ENCODE peak calls at places on chromosome 6, in nine cellular contexts. A is tibial artery, V is MCF 10A, Z is prostate gland, O is AG04450, G is tibial nerve, H is right atrium auricular region, E is fibroblast of the aortic adventitia, S is sigmoid colon. N is an unnamed sample.

GRCh38 chr6:151317206-151317994 is 74.0 kb downstream of the ZBTB2 start:
- DNase-seq in A (no peak), V (peak), Z (no peak), O (no peak), G (no peak), H (no peak), E (peak), S (no peak), N (peak)

GRCh38 chr6:29975561-29975907 is 33.2 kb downstream of the HLA-A start:
- DNase-seq in A (no peak), V (no peak), Z (no peak), O (no peak), G (no peak), H (no peak), E (no peak), S (no peak), N (no peak)

GRCh38 chr6:89347825-89348224 is 4.7 kb downstream of the UBE2J1 start:
- DNase-seq in A (no peak), V (no peak), Z (no peak), O (no peak), G (no peak), H (no peak), E (no peak), S (no peak), N (peak)

GRCh38 chr6:133568970-133569889 is 319.7 kb upstream of the TCF21 start:
- DNase-seq in A (no peak), V (peak), Z (no peak), O (peak), G (no peak), H (peak), E (peak), S (peak), N (peak)

GRCh38 chr6:2764610-2765165 is 505 bp upstream of the WRNIP1 start:
- DNase-seq in A (peak), V (peak), Z (peak), O (no peak), G (no peak), H (no peak), E (peak), S (peak), N (peak)

GRCh38 chr6:16244869-16245451 is 6.6 kb downstream of the GMPR start:
- DNase-seq in A (no peak), V (no peak), Z (no peak), O (no peak), G (no peak), H (no peak), E (peak), S (no peak), N (peak)

GRCh38 chr6:109772961-109773431 is 81.9 kb downstream of the FIG4 start:
- DNase-seq in A (no peak), V (peak), Z (no peak), O (no peak), G (no peak), H (no peak), E (peak), S (no peak), N (peak)

GRCh38 chr6:157376706-157377230 is 4.2 kb upstream of the ZDHHC14 start:
- DNase-seq in A (no peak), V (no peak), Z (no peak), O (no peak), G (no peak), H (no peak), E (no peak), S (no peak), N (no peak)

GRCh38 chr6:34237316-34237721 is 646 bp downstream of the HMGA1 start:
- DNase-seq in A (no peak), V (no peak), Z (no peak), O (no peak), G (no peak), H (no peak), E (no peak), S (no peak), N (no peak)

GRCh38 chr6:118896339-118897136 is 2.6 kb downstream of the ASF1A start:
- DNase-seq in A (no peak), V (peak), Z (no peak), O (no peak), G (no peak), H (no peak), E (peak), S (no peak), N (peak)

GRCh38 chr6:123635567-123635966 is 1.2 kb downstream of the TRDN start:
- DNase-seq in A (no peak), V (no peak), Z (no peak), O (no peak), G (no peak), H (no peak), E (no peak), S (no peak), N (no peak)

GRCh38 chr6:4732691-4733315 is 43.4 kb upstream of the CDYL start:
- DNase-seq in A (peak), V (peak), Z (no peak), O (peak), G (peak), H (peak), E (peak), S (peak), N (peak)

GRCh38 chr6:107621216-107621940 is 131.5 kb downstream of the SOBP start:
- DNase-seq in A (no peak), V (no peak), Z (no peak), O (no peak), G (no peak), H (no peak), E (no peak), S (no peak), N (no peak)

GRCh38 chr6:19478992-19479391 is 358.2 kb upstream of the ID4 start:
- DNase-seq in A (no peak), V (no peak), Z (no peak), O (no peak), G (no peak), H (no peak), E (peak), S (no peak), N (peak)

GRCh38 chr6:158819977-158820632 is 937 bp upstream of the EZR start:
- DNase-seq in A (no peak), V (peak), Z (no peak), O (no peak), G (no peak), H (peak), E (peak), S (no peak), N (peak)

GRCh38 chr6:127302728-127303675 is 36.3 kb downstream of the RNF146 start:
- DNase-seq in A (peak), V (peak), Z (peak), O (no peak), G (peak), H (no peak), E (peak), S (no peak), N (peak)

GRCh38 chr6:79949235-79949634 is 1.9 kb upstream of the ELOVL4 start:
- DNase-seq in A (no peak), V (peak), Z (peak), O (peak), G (no peak), H (no peak), E (peak), S (no peak), N (peak)

GRCh38 chr6:1940381-1940780 is 305.0 kb downstream of the GMDS start:
- DNase-seq in A (no peak), V (no peak), Z (no peak), O (no peak), G (no peak), H (no peak), E (no peak), S (no peak), N (peak)

GRCh38 chr6:40545954-40546353 is 41.2 kb downstream of the LRFN2 start:
- DNase-seq in A (no peak), V (no peak), Z (no peak), O (no peak), G (no peak), H (no peak), E (no peak), S (peak), N (no peak)

GRCh38 chr6:166253277-166254229 is 54.6 kb downstream of the PRR18 start:
- DNase-seq in A (no peak), V (no peak), Z (no peak), O (no peak), G (no peak), H (no peak), E (no peak), S (no peak), N (peak)
- TF ChIP-seq CTCF in A (no peak), V (no peak), Z (no peak), O (no peak), G (no peak), H (no peak), E (no peak), S (no peak), N (no peak)

GRCh38 chr6:84282566-84282965 is 55.1 kb upstream of the CEP162 start:
- DNase-seq in A (peak), V (peak), Z (no peak), O (no peak), G (peak), H (no peak), E (peak), S (no peak), N (no peak)

GRCh38 chr6:84280639-84281038 is 53.2 kb upstream of the CEP162 start:
- DNase-seq in A (no peak), V (no peak), Z (no peak), O (no peak), G (no peak), H (no peak), E (no peak), S (no peak), N (no peak)

GRCh38 chr6:84280030-84280429 is 52.6 kb upstream of the CEP162 start:
- DNase-seq in A (no peak), V (peak), Z (no peak), O (no peak), G (no peak), H (no peak), E (no peak), S (no peak), N (peak)

DNA sequence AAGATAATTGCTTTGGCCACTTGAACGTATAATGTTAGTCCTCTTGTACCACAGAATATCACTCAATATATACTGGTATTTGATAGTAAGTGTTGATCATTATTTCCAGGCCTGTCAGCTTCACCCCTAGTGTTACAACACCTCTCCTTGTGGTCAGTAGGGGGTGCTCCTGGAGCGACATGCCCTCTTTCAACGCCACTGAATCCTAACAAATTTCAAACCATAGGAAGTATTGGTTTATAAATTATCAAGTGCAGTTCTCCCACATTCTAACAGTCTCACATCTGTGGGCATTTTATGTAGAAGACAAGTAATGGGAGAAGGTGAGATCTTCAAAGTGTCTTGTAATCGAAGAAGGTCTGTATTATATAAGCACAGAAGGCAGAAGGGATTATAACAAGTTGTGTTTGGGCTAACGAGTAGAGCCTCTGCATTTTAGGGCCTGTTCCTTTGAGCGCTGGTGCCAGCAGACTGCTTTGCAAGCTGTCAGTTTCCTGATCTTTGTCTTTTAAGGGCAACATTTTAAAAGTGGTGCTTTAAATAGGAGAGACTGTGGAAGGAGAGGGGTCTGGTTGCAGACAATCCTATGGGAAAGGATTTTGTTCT is 57.1 kb upstream of the CEP162 start:
- DNase-seq in A (no peak), V (peak), Z (no peak), O (no peak), G (no peak), H (no peak), E (peak), S (no peak), N (peak)
- TF ChIP-seq CTCF in A (no peak), V (peak), Z (no peak), O (peak), G (no peak), H (no peak), E (peak), S (no peak), N (peak)

DNA sequence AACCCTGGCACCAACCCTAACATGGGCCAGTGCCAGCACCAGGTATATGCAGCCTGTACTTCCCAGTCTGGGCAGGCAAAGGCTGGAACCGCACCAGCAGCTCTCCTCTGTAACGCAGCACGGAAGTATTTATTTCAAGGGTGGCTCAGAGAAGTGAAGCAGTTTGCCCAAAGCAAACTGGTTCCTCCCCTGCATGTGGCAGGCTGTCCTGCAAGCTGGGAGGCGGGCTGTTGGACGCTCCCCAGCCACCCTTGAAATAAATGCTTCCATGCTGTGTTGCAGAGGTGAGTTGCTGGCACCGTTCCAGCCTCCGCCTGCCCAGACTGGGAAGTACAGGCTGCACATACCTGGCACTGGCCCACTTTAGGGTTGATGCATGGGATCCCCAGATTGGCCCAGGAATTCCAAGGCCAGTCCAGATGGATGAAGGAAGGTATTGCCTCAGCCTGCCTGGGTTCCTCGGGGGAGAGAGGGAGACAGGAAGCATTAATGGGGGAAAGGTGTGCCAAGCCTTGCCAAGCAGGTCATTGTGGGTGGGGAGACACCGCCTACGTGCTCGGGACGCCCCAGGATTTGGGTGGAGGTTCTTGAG is 49.8 kb downstream of the PPARD start:
- DNase-seq in A (no peak), V (peak), Z (peak), O (no peak), G (no peak), H (no peak), E (no peak), S (no peak), N (no peak)
- TF ChIP-seq CTCF in A (no peak), V (no peak), Z (no peak), O (no peak), G (no peak), H (no peak), E (no peak), S (no peak), N (no peak)

DNA sequence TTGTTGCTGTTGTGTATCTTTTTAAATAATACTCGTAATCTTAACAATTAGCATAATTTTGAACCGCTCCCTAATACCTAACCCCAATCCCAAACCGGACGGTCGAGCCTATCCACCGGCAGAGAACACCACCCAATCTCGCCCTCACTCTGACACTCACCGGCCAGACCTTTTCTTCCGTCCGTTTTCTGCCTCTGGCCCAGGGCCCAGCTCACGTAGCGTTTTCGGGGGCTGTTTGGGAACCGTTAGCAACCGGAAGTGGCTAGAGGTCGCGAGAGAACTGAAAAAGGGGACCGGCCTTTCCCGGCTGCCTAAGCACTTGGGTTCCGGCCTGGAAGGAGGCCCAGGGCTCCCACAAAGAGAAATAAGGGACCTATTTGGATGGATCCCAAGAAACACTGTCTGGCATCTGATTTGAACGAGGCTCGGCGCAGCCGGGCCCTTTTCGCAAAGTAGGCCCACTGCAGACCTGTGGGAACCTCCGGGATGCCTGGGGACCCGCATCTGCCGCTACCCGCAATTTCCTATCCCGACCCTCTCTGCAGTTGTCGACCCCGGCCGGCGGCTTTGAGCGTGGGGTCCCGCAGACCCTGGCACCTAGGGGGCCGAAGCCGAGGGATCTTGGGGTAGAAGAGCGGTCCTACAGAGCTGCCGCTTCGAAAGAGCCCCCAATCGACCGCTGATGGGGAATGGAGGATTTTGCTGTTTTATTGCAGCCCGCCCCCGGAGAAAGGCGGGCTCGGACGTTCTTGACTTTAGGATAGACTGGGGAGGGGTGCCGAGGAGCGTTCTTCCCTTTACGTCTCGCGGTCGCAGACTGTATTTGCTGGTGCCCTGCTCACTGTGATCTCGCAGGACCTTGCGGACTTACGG is 4.9 kb upstream of the ZKSCAN8 start:
- DNase-seq in A (peak), V (peak), Z (peak), O (peak), G (peak), H (peak), E (peak), S (peak), N (peak)
- TF ChIP-seq CTCF in A (no peak), V (no peak), Z (no peak), O (no peak), G (no peak), H (no peak), E (no peak), S (no peak), N (no peak)